ENCODE peak calls at places on chromosomes 16 and 17, in six cellular contexts. B, Q, N, C, H and R are unnamed samples.

GRCh38 chr17:43578699-43579569 is 32.8 kb upstream of the ETV4 start:
- DNase-seq in Q (no peak), C (no peak), H (no peak), N (peak), B (no peak), R (no peak)

GRCh38 chr16:66270333-66270927 is 96.1 kb upstream of the CDH5 start:
- DNase-seq in B (peak), N (peak), Q (peak), C (no peak), H (peak), R (peak)

GRCh38 chr17:38431343-38432145 is 3.3 kb downstream of the ARHGAP23 start:
- DNase-seq in Q (no peak), H (no peak), B (no peak), N (no peak), C (no peak), R (no peak)

GRCh38 chr16:55672471-55672870 is 16.7 kb downstream of the SLC6A2 start:
- DNase-seq in C (no peak), H (no peak), B (peak), Q (no peak), N (no peak), R (no peak)

GRCh38 chr16:15757630-15758251 is 99.1 kb downstream of the MYH11 start:
- DNase-seq in N (no peak), B (no peak), H (no peak), C (no peak), Q (no peak), R (no peak)

GRCh38 chr16:89536886-89537548 is 23.5 kb upstream of the RPL13 start:
- DNase-seq in N (no peak), C (no peak), H (no peak), B (no peak), Q (no peak), R (no peak)

GRCh38 chr17:19733953-19734526 is 14.1 kb downstream of the ALDH3A1 start:
- DNase-seq in B (no peak), H (peak), C (no peak), Q (no peak), N (no peak), R (no peak)

GRCh38 chr16:57690782-57691471 is 3.7 kb upstream of the DRC7 start:
- DNase-seq in N (no peak), H (no peak), Q (no peak), C (no peak), B (no peak), R (no peak)

GRCh38 chr17:7019839-7020519 is 2.9 kb upstream of the BCL6B start:
- DNase-seq in Q (no peak), B (no peak), N (peak), C (peak), H (peak), R (peak)

GRCh38 chr16:23466162-23466885 is 13.3 kb upstream of the COG7 start:
- DNase-seq in B (no peak), C (no peak), H (no peak), N (no peak), Q (no peak), R (no peak)

GRCh38 chr17:57457188-57457587 is 200.9 kb downstream of the MSI2 start:
- DNase-seq in B (no peak), Q (no peak), C (no peak), H (no peak), N (no peak), R (no peak)

GRCh38 chr17:45848405-45848804 is 3.7 kb downstream of the SPPL2C start:
- DNase-seq in N (no peak), B (no peak), H (no peak), Q (no peak), C (no peak), R (no peak)

GRCh38 chr16:69186642-69187386 is at the start of gene SNTB2:
- DNase-seq in B (peak), H (peak), Q (peak), N (peak), C (peak), R (peak)

DNA sequence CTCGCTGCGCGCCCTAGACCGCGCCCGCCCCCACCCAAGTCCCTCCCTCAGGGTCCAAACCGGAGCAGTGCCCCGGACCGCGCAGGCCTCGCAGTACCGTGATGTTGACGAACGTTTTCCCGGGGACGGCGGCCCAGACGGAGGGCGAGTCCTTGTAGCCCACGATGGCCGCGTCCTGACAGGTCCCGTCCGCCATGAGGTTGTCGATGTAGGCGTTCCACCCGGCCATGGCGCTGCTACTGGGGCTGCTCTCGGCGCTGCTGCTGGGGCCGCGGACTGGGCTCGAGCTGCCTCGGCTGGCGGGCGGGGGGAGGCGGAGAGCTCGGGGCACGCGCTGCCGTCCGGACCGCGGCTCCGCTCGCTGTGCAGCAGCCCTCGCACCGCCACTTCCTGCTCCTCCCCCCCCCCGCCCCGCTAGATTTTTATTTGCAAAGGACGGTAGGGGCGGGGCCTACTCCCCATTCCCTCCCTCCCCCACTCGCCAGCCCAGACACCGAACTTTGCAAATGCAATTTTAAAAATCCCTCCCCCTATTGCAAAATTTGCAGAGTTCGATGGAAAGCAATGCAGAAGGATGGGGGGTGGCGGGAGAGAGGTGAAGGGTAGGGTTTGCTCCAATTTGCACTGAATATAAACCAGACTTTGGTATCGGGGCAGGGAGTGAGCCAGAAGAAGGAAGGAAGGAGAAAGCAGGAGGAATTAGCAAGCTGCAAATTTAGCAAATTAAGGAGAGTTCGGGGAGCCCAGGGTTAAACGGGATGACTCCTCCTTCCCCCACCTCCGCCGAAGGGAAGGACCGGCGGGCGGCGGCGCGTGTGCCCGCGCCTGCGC is at the start of gene PFN1:
- DNase-seq in N (peak), C (peak), Q (peak), H (peak), B (peak), R (peak)
- TF ChIP-seq POLR2A in N (peak), C (peak), Q (peak), H (peak), B (peak), R (peak)

GRCh38 chr17:81432873-81433451 is 37.7 kb downstream of the BAHCC1 start:
- DNase-seq in C (no peak), Q (peak), B (no peak), H (no peak), N (peak), R (peak)
- H3K4me3 ChIP-seq in C (no peak), Q (no peak), B (no peak), H (no peak), N (no peak), R (no peak)

DNA sequence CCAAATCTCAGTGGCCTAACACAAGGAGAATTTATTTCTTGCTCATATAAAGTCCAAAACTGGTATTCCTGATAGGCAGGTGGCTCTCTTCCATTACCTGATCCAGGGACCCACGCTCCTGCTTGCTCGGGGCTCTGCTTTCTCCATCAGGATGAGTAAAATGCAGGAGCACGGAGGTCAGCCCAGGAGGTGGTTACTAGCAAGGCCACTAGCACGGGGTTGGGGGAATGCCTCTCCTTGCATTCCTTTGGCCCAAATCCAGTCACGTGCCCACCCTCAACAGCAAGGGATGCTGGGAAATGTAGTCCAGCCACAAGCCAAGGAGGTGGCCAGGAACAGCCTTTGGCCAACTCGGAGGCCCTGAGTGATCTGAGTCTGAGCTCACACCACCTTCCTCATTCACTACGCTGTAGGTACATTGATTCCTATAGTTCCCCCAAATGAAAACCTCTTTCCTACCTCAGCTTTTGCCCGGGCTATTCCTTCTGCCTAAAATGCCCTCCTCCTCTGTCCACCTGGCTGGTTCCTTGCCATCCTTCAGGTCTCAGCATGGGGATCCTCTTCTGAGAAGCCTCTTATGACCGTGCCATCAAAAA is 38.3 kb upstream of the HAPSTR1 start:
- DNase-seq in H (peak), C (no peak), N (peak), Q (no peak), B (no peak), R (peak)
- TF ChIP-seq POLR2A in H (no peak), C (no peak), N (no peak), Q (no peak), B (no peak), R (no peak)

GRCh38 chr17:41868568-41868967 is 3.3 kb upstream of the KLHL11 start:
- DNase-seq in B (no peak), C (no peak), Q (no peak), H (no peak), N (no peak), R (no peak)
- H3K4me3 ChIP-seq in B (no peak), C (no peak), Q (no peak), H (no peak), N (no peak), R (no peak)

DNA sequence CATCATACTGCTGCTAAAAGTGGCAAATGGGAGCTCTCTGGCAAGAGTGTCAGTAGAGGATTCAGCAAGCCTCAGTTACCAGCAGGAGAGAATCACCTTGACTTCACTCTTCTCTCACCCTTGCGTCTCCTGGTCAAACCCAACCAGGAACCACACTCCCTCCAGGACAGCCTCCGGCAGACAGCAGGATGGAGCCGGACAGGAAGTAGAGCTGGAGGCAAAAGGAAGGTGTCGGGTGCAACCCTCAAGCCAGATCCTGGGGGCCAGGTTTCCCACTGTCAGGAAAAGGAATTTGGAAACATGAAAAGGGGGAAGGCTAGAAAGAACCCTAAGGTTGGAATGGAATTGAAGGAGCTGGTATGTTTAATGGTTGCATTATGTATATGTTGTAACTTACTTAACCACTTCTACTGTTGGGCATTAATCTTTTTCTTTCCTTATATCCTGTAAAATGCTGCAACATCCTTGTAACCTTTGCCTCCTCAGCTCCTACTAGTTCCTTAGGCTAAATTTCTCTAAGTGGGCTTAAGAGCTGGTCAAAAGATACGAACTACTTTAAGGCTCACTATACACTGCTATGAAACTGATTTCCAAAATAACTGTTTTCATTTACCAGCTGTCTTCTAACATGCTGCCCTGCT is 40.3 kb downstream of the CYTH1 start:
- DNase-seq in B (no peak), N (no peak), C (no peak), H (no peak), Q (no peak), R (no peak)
- TF ChIP-seq POLR2A in B (no peak), N (no peak), C (no peak), H (no peak), Q (no peak), R (no peak)

GRCh38 chr16:53721017-53721416 is 17.1 kb downstream of the FTO start:
- DNase-seq in Q (no peak), H (no peak), B (no peak), N (no peak), C (no peak), R (no peak)

GRCh38 chr16:53713403-53714013 is 9.6 kb downstream of the FTO start:
- DNase-seq in N (no peak), H (no peak), C (no peak), B (no peak), Q (no peak), R (no peak)

GRCh38 chr16:53714080-53715050 is 10.4 kb downstream of the FTO start:
- DNase-seq in Q (no peak), N (no peak), H (no peak), B (no peak), C (peak), R (no peak)

GRCh38 chr16:53712065-53712464 is 8.1 kb downstream of the FTO start:
- DNase-seq in Q (no peak), N (no peak), B (no peak), H (no peak), C (no peak), R (no peak)

GRCh38 chr16:53717577-53717976 is 13.6 kb downstream of the FTO start:
- DNase-seq in Q (no peak), B (no peak), C (no peak), H (no peak), N (no peak), R (no peak)
- H3K4me3 ChIP-seq in Q (no peak), B (no peak), C (no peak), H (no peak), N (no peak), R (no peak)

GRCh38 chr17:67148352-67148751 is 96.6 kb downstream of the HELZ start:
- DNase-seq in Q (no peak), H (no peak), N (no peak), B (no peak), C (no peak), R (no peak)
- TF ChIP-seq POLR2A in Q (no peak), H (no peak), N (no peak), B (no peak), C (no peak), R (no peak)

GRCh38 chr17:30975042-30975820 is 4.4 kb downstream of the RNF135 start:
- DNase-seq in Q (no peak), H (no peak), N (no peak), B (no peak), C (no peak), R (no peak)

GRCh38 chr17:30969989-30970680 is 704 bp upstream of the RNF135 start:
- DNase-seq in Q (peak), H (peak), N (peak), C (no peak), B (no peak), R (peak)

GRCh38 chr17:30970757-30971567 is at the start of gene RNF135:
- DNase-seq in Q (peak), C (peak), H (peak), N (peak), B (peak), R (peak)
- H3K4me3 ChIP-seq in Q (peak), C (peak), H (peak), N (peak), B (peak), R (peak)